ENCODE peak calls at places on chromosome 11, in six cellular contexts. One of them, this sample, is unnamed.
A peak's percentile ranks its signal among the peaks of the same experiment; 100 is the strongest.

GRCh38 chr11:63847363-63847762 is 8.5 kb downstream of the MARK2 start:
- DNase-seq in AG10803: no peak
- DNase-seq in activated T-cell treated with anti-CD3 and anti-CD28 coated beads, Interleukin-2, amount 50 U/mL, for 72 hours: no peak
- DNase-seq in COR-L47: no peak
- DNase-seq in HEK293T: no peak
- DNase-seq in fibroblast of pulmonary artery: no peak
- DNase-seq in this sample: no peak

GRCh38 chr11:110190885-110191284 is 97.7 kb downstream of the ZC3H12C start:
- DNase-seq in AG10803: no peak
- DNase-seq in activated T-cell treated with anti-CD3 and anti-CD28 coated beads, Interleukin-2, amount 50 U/mL, for 72 hours: no peak
- DNase-seq in COR-L47: no peak
- DNase-seq in HEK293T: no peak
- DNase-seq in fibroblast of pulmonary artery: no peak
- DNase-seq in this sample: no peak

GRCh38 chr11:13016415-13016814 is 7.3 kb downstream of the RASSF10 start:
- DNase-seq in AG10803: no peak
- DNase-seq in activated T-cell treated with anti-CD3 and anti-CD28 coated beads, Interleukin-2, amount 50 U/mL, for 72 hours: no peak
- DNase-seq in COR-L47: no peak
- DNase-seq in HEK293T: no peak
- DNase-seq in fibroblast of pulmonary artery: no peak
- DNase-seq in this sample: no peak

GRCh38 chr11:75159081-75159953 is 8.4 kb downstream of the SLCO2B1 start:
- DNase-seq in AG10803: no peak
- DNase-seq in activated T-cell treated with anti-CD3 and anti-CD28 coated beads, Interleukin-2, amount 50 U/mL, for 72 hours: no peak
- DNase-seq in COR-L47: no peak
- DNase-seq in HEK293T: no peak
- DNase-seq in fibroblast of pulmonary artery: no peak
- DNase-seq in this sample: no peak

GRCh38 chr11:113730887-113731726 is 25.0 kb upstream of the TMPRSS5 start:
- DNase-seq in AG10803: peak; percentile 65
- DNase-seq in activated T-cell treated with anti-CD3 and anti-CD28 coated beads, Interleukin-2, amount 50 U/mL, for 72 hours: peak; percentile 9
- DNase-seq in COR-L47: peak; percentile 39
- DNase-seq in HEK293T: peak; percentile 49
- DNase-seq in fibroblast of pulmonary artery: peak; percentile 72
- DNase-seq in this sample: peak; percentile 23

GRCh38 chr11:57568330-57568766 is 876 bp upstream of the UBE2L6 start:
- DNase-seq in AG10803: peak; percentile 68
- DNase-seq in activated T-cell treated with anti-CD3 and anti-CD28 coated beads, Interleukin-2, amount 50 U/mL, for 72 hours: no peak
- DNase-seq in COR-L47: no peak
- DNase-seq in HEK293T: no peak
- DNase-seq in fibroblast of pulmonary artery: peak; percentile 81
- DNase-seq in this sample: peak; percentile 69

GRCh38 chr11:73481626-73482025 is 105.4 kb downstream of the RELT start:
- DNase-seq in AG10803: no peak
- DNase-seq in activated T-cell treated with anti-CD3 and anti-CD28 coated beads, Interleukin-2, amount 50 U/mL, for 72 hours: no peak
- DNase-seq in COR-L47: no peak
- DNase-seq in HEK293T: no peak
- DNase-seq in fibroblast of pulmonary artery: no peak
- DNase-seq in this sample: no peak

GRCh38 chr11:116913000-116913399 is 75.6 kb upstream of the APOA1 start:
- DNase-seq in AG10803: peak; percentile 73
- DNase-seq in activated T-cell treated with anti-CD3 and anti-CD28 coated beads, Interleukin-2, amount 50 U/mL, for 72 hours: no peak
- DNase-seq in COR-L47: no peak
- DNase-seq in HEK293T: no peak
- DNase-seq in fibroblast of pulmonary artery: peak; percentile 77
- DNase-seq in this sample: no peak

GRCh38 chr11:117857734-117858369 is 18.6 kb downstream of the FXYD6 start:
- DNase-seq in AG10803: no peak
- DNase-seq in activated T-cell treated with anti-CD3 and anti-CD28 coated beads, Interleukin-2, amount 50 U/mL, for 72 hours: no peak
- DNase-seq in COR-L47: no peak
- DNase-seq in HEK293T: no peak
- DNase-seq in fibroblast of pulmonary artery: no peak
- DNase-seq in this sample: no peak

GRCh38 chr11:3840289-3840869 is 380 bp downstream of the RHOG start:
- DNase-seq in AG10803: no peak
- DNase-seq in activated T-cell treated with anti-CD3 and anti-CD28 coated beads, Interleukin-2, amount 50 U/mL, for 72 hours: peak; percentile 53
- DNase-seq in COR-L47: peak; percentile 25
- DNase-seq in HEK293T: no peak
- DNase-seq in fibroblast of pulmonary artery: no peak
- DNase-seq in this sample: no peak

GRCh38 chr11:93727985-93728791 is 13.1 kb downstream of the TAF1D start:
- DNase-seq in AG10803: peak; percentile 54
- DNase-seq in activated T-cell treated with anti-CD3 and anti-CD28 coated beads, Interleukin-2, amount 50 U/mL, for 72 hours: no peak
- DNase-seq in COR-L47: no peak
- DNase-seq in HEK293T: no peak
- DNase-seq in fibroblast of pulmonary artery: no peak
- DNase-seq in this sample: no peak

GRCh38 chr11:68965901-68966868 is 14.6 kb downstream of the MRGPRD start:
- DNase-seq in AG10803: no peak
- DNase-seq in activated T-cell treated with anti-CD3 and anti-CD28 coated beads, Interleukin-2, amount 50 U/mL, for 72 hours: no peak
- DNase-seq in COR-L47: no peak
- DNase-seq in HEK293T: no peak
- DNase-seq in fibroblast of pulmonary artery: no peak
- DNase-seq in this sample: no peak

GRCh38 chr11:36532908-36533601 is 23.0 kb upstream of the TRAF6 start:
- DNase-seq in AG10803: no peak
- DNase-seq in activated T-cell treated with anti-CD3 and anti-CD28 coated beads, Interleukin-2, amount 50 U/mL, for 72 hours: no peak
- DNase-seq in COR-L47: no peak
- DNase-seq in HEK293T: no peak
- DNase-seq in fibroblast of pulmonary artery: no peak
- DNase-seq in this sample: no peak

GRCh38 chr11:108340958-108341357 is 118.1 kb downstream of the ATM start:
- DNase-seq in AG10803: no peak
- DNase-seq in activated T-cell treated with anti-CD3 and anti-CD28 coated beads, Interleukin-2, amount 50 U/mL, for 72 hours: no peak
- DNase-seq in COR-L47: no peak
- DNase-seq in HEK293T: no peak
- DNase-seq in fibroblast of pulmonary artery: no peak
- DNase-seq in this sample: no peak

This sample was measured in NCI-H1105.